ENCODE peak calls at places on chromosomes 4 and X, in ten cellular contexts. One of them, this sample, is unnamed.
A peak's percentile ranks its signal among the peaks of the same experiment; 100 is the strongest.

GRCh38 chr4:147039991-147040575 is 94.4 kb upstream of the TTC29 start:
- DNase-seq in AG09309: no peak
- DNase-seq in GM23338: no peak
- DNase-seq in thoracic aorta: no peak
- DNase-seq in adrenal gland: no peak
- DNase-seq in sigmoid colon: no peak
- DNase-seq in uterus: no peak
- DNase-seq in cardiac muscle cell: no peak
- DNase-seq in ovary: no peak
- DNase-seq in heart right ventricle: no peak
- DNase-seq in this sample: no peak

GRCh38 chr4:145878501-145879435 is 59.9 kb downstream of the ZNF827 start:
- DNase-seq in GM23338: no peak
- DNase-seq in adrenal gland: no peak
- DNase-seq in thoracic aorta: no peak
- DNase-seq in sigmoid colon: no peak
- DNase-seq in AG09309: no peak
- DNase-seq in ovary: no peak
- DNase-seq in cardiac muscle cell: no peak
- DNase-seq in uterus: no peak
- DNase-seq in heart right ventricle: no peak
- DNase-seq in this sample: no peak

GRCh38 chrX:39162322-39162721 is 361.1 kb downstream of the MID1IP1 start:
- DNase-seq in thoracic aorta: no peak
- DNase-seq in heart right ventricle: no peak
- DNase-seq in uterus: no peak
- DNase-seq in cardiac muscle cell: no peak
- DNase-seq in sigmoid colon: no peak
- DNase-seq in AG09309: no peak
- DNase-seq in GM23338: peak; percentile 44
- DNase-seq in adrenal gland: no peak
- DNase-seq in ovary: peak; percentile 42
- DNase-seq in this sample: no peak

GRCh38 chr4:176002007-176002623 is 63.5 kb upstream of the WDR17 start:
- DNase-seq in cardiac muscle cell: peak; percentile 78
- DNase-seq in adrenal gland: peak; percentile 24
- DNase-seq in heart right ventricle: no peak
- DNase-seq in GM23338: peak; percentile 78
- DNase-seq in ovary: no peak
- DNase-seq in thoracic aorta: no peak
- DNase-seq in sigmoid colon: peak; percentile 74
- DNase-seq in uterus: no peak
- DNase-seq in AG09309: no peak
- DNase-seq in this sample: no peak

GRCh38 chr4:71214578-71214977 is 124.2 kb upstream of the SLC4A4 start:
- DNase-seq in thoracic aorta: no peak
- DNase-seq in sigmoid colon: no peak
- DNase-seq in uterus: no peak
- DNase-seq in adrenal gland: no peak
- DNase-seq in heart right ventricle: no peak
- DNase-seq in AG09309: no peak
- DNase-seq in cardiac muscle cell: no peak
- DNase-seq in ovary: no peak
- DNase-seq in GM23338: no peak
- DNase-seq in this sample: no peak

GRCh38 chr4:70734168-70734954 is 12.6 kb downstream of the RUFY3 start:
- DNase-seq in ovary: no peak
- DNase-seq in AG09309: no peak
- DNase-seq in uterus: no peak
- DNase-seq in sigmoid colon: no peak
- DNase-seq in thoracic aorta: no peak
- DNase-seq in GM23338: no peak
- DNase-seq in adrenal gland: no peak
- DNase-seq in heart right ventricle: no peak
- DNase-seq in cardiac muscle cell: peak; percentile 18
- DNase-seq in this sample: no peak

GRCh38 chr4:26071688-26072087 is 157.7 kb downstream of the SMIM20 start:
- DNase-seq in ovary: no peak
- DNase-seq in uterus: no peak
- DNase-seq in thoracic aorta: no peak
- DNase-seq in AG09309: no peak
- DNase-seq in sigmoid colon: no peak
- DNase-seq in heart right ventricle: no peak
- DNase-seq in GM23338: no peak
- DNase-seq in cardiac muscle cell: no peak
- DNase-seq in adrenal gland: no peak
- DNase-seq in this sample: no peak

GRCh38 chr4:86529450-86529849 is 64.7 kb upstream of the PTPN13 start:
- DNase-seq in ovary: no peak
- DNase-seq in adrenal gland: no peak
- DNase-seq in GM23338: no peak
- DNase-seq in uterus: no peak
- DNase-seq in cardiac muscle cell: no peak
- DNase-seq in thoracic aorta: no peak
- DNase-seq in heart right ventricle: no peak
- DNase-seq in sigmoid colon: no peak
- DNase-seq in AG09309: no peak
- DNase-seq in this sample: no peak

GRCh38 chr4:152661649-152662048 is 18.1 kb downstream of the TMEM154 start:
- DNase-seq in AG09309: no peak
- DNase-seq in uterus: no peak
- DNase-seq in ovary: no peak
- DNase-seq in cardiac muscle cell: no peak
- DNase-seq in GM23338: no peak
- DNase-seq in adrenal gland: no peak
- DNase-seq in sigmoid colon: no peak
- DNase-seq in thoracic aorta: no peak
- DNase-seq in heart right ventricle: no peak
- DNase-seq in this sample: no peak
- H3K4me3 ChIP-seq in AG09309: no peak overlapping the region
- H3K4me3 ChIP-seq in uterus: no peak overlapping the region
- H3K4me3 ChIP-seq in ovary: no peak overlapping the region
- H3K4me3 ChIP-seq in cardiac muscle cell: no peak overlapping the region
- H3K4me3 ChIP-seq in GM23338: no peak overlapping the region
- H3K4me3 ChIP-seq in adrenal gland: no peak overlapping the region
- H3K4me3 ChIP-seq in sigmoid colon: no peak overlapping the region
- H3K4me3 ChIP-seq in thoracic aorta: no peak overlapping the region
- H3K4me3 ChIP-seq in heart right ventricle: no peak overlapping the region
- H3K4me3 ChIP-seq in this sample: no peak overlapping the region

GRCh38 chr4:153465145-153465544 is 1.0 kb upstream of the TMEM131L start:
- DNase-seq in ovary: no peak
- DNase-seq in cardiac muscle cell: no peak
- DNase-seq in thoracic aorta: no peak
- DNase-seq in heart right ventricle: no peak
- DNase-seq in adrenal gland: no peak
- DNase-seq in uterus: no peak
- DNase-seq in GM23338: no peak
- DNase-seq in sigmoid colon: no peak
- DNase-seq in AG09309: no peak
- DNase-seq in this sample: no peak

GRCh38 chr4:153467154-153467896 is 1.2 kb downstream of the TMEM131L start:
- DNase-seq in cardiac muscle cell: peak; percentile 34
- DNase-seq in adrenal gland: peak; percentile 45
- DNase-seq in uterus: no peak
- DNase-seq in GM23338: peak; percentile 83
- DNase-seq in thoracic aorta: no peak
- DNase-seq in ovary: peak; percentile 55
- DNase-seq in AG09309: no peak
- DNase-seq in sigmoid colon: peak; percentile 73
- DNase-seq in heart right ventricle: peak; percentile 40
- DNase-seq in this sample: no peak

GRCh38 chr4:153466637-153467153 is 535 bp downstream of the TMEM131L start:
- DNase-seq in sigmoid colon: no peak
- DNase-seq in cardiac muscle cell: peak; percentile 57
- DNase-seq in uterus: no peak
- DNase-seq in GM23338: peak; percentile 19
- DNase-seq in AG09309: no peak
- DNase-seq in thoracic aorta: no peak
- DNase-seq in ovary: peak; percentile 45
- DNase-seq in heart right ventricle: peak; percentile 21
- DNase-seq in adrenal gland: peak; percentile 25
- DNase-seq in this sample: no peak

GRCh38 chr4:153465583-153465921 is 608 bp upstream of the TMEM131L start:
- DNase-seq in cardiac muscle cell: peak; percentile 52
- DNase-seq in thoracic aorta: peak; percentile 24
- DNase-seq in uterus: peak; percentile 59
- DNase-seq in adrenal gland: peak; percentile 56
- DNase-seq in ovary: peak; percentile 66
- DNase-seq in heart right ventricle: peak; percentile 63
- DNase-seq in GM23338: peak; percentile 63
- DNase-seq in AG09309: no peak
- DNase-seq in sigmoid colon: peak; percentile 75
- DNase-seq in this sample: peak; percentile 58

DNA sequence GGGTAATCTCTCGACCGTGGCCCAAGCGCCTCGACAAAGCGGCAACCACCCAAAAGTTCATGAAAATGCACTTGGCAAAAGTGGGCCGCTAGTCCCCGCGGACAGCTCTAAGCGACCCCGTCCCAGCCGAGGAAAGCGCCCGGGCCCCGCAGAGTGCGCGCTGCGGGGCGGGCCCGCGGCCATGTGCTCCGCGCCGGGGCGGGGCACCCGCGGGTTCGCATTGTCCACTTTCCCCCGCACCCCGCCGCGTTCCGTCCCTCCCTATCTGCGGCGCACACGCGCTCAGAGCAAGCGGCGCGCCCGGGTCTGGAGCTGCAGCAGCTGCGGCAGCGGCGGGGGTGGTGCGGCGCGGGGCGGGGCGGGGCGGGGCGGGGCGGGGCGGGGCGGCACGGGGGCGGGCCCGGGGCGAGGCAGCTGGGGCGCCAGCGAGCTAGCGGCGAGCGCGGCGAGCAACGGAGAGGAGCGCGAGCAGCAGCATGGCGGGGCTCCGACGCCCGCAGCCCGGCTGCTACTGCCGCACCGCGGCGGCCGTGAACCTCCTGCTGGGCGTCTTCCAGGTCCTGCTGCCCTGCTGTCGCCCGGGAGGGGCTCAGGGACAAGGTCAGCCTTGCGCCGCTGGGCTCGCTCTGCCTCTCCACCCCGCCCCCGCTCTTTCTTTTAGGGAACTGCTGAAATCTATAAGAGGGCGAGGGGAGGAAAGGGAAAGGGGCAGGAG is at the start of gene TMEM131L:
- DNase-seq in adrenal gland: peak; percentile 62
- DNase-seq in AG09309: no peak
- DNase-seq in heart right ventricle: peak; percentile 60
- DNase-seq in uterus: peak; percentile 61
- DNase-seq in cardiac muscle cell: peak; percentile 88
- DNase-seq in GM23338: peak; percentile 82
- DNase-seq in ovary: peak; percentile 76
- DNase-seq in sigmoid colon: peak; percentile 83
- DNase-seq in thoracic aorta: no peak
- DNase-seq in this sample: no peak
- TF ChIP-seq CTCF in adrenal gland: no peak
- TF ChIP-seq CTCF in AG09309: peak; percentile 2
- TF ChIP-seq CTCF in heart right ventricle: peak; percentile 41
- TF ChIP-seq CTCF in uterus: peak; percentile 40
- TF ChIP-seq CTCF in cardiac muscle cell: peak; percentile 14
- TF ChIP-seq CTCF in GM23338: peak; percentile 8
- TF ChIP-seq CTCF in ovary: no peak
- TF ChIP-seq CTCF in sigmoid colon: no peak
- TF ChIP-seq CTCF in thoracic aorta: no peak
- TF ChIP-seq CTCF in this sample: no peak

GRCh38 chr4:183906736-183907651 is 1.9 kb downstream of the STOX2 start:
- DNase-seq in uterus: no peak
- DNase-seq in cardiac muscle cell: peak; percentile 53
- DNase-seq in adrenal gland: no peak
- DNase-seq in AG09309: no peak
- DNase-seq in heart right ventricle: no peak
- DNase-seq in sigmoid colon: peak; percentile 64
- DNase-seq in GM23338: peak; percentile 74
- DNase-seq in thoracic aorta: no peak
- DNase-seq in ovary: peak; percentile 40
- DNase-seq in this sample: no peak

GRCh38 chr4:183905593-183906485 is 732 bp downstream of the STOX2 start:
- DNase-seq in AG09309: no peak
- DNase-seq in heart right ventricle: peak; percentile 44
- DNase-seq in cardiac muscle cell: peak; percentile 74
- DNase-seq in adrenal gland: peak; percentile 26
- DNase-seq in uterus: no peak
- DNase-seq in GM23338: peak; percentile 98
- DNase-seq in thoracic aorta: no peak
- DNase-seq in ovary: peak; percentile 59
- DNase-seq in sigmoid colon: no peak
- DNase-seq in this sample: no peak

GRCh38 chr4:183909187-183909586 is 4.1 kb downstream of the STOX2 start:
- DNase-seq in cardiac muscle cell: no peak
- DNase-seq in GM23338: no peak
- DNase-seq in sigmoid colon: no peak
- DNase-seq in AG09309: no peak
- DNase-seq in uterus: no peak
- DNase-seq in adrenal gland: no peak
- DNase-seq in heart right ventricle: no peak
- DNase-seq in thoracic aorta: no peak
- DNase-seq in ovary: no peak
- DNase-seq in this sample: no peak

GRCh38 chr4:183906486-183906735 is 1.3 kb downstream of the STOX2 start:
- DNase-seq in adrenal gland: no peak
- DNase-seq in uterus: no peak
- DNase-seq in cardiac muscle cell: no peak
- DNase-seq in AG09309: no peak
- DNase-seq in sigmoid colon: no peak
- DNase-seq in thoracic aorta: no peak
- DNase-seq in heart right ventricle: no peak
- DNase-seq in GM23338: no peak
- DNase-seq in ovary: peak; percentile 35
- DNase-seq in this sample: no peak

DNA sequence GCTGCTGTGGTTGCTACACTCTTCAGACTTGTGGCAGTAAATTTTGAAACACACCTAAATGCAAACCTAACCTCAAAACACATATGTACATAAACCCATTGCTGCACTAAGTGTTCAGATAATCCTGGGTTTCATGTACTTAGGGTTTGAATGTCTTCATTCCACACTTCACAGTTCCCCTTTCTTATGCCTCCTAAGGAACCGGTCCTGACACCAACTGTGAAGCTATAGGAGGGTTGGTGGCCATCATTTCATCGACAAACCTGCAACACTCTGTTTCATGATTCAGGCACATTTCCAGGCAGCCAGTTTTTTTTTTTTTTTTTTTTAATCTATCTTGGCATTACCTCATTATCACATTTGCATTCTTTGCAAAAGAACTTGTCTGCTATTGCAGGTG is 3.2 kb downstream of the STOX2 start:
- DNase-seq in ovary: no peak
- DNase-seq in AG09309: no peak
- DNase-seq in adrenal gland: no peak
- DNase-seq in cardiac muscle cell: no peak
- DNase-seq in GM23338: no peak
- DNase-seq in sigmoid colon: no peak
- DNase-seq in thoracic aorta: no peak
- DNase-seq in uterus: no peak
- DNase-seq in heart right ventricle: no peak
- DNase-seq in this sample: no peak
- H3K4me3 ChIP-seq in ovary: no peak overlapping the region
- H3K4me3 ChIP-seq in AG09309: no peak overlapping the region
- H3K4me3 ChIP-seq in adrenal gland: no peak overlapping the region
- H3K4me3 ChIP-seq in cardiac muscle cell: peak overlapping the region; percentile 64
- H3K4me3 ChIP-seq in GM23338: peak overlapping the region; percentile 93
- H3K4me3 ChIP-seq in sigmoid colon: no peak overlapping the region
- H3K4me3 ChIP-seq in thoracic aorta: no peak overlapping the region
- H3K4me3 ChIP-seq in uterus: no peak overlapping the region
- H3K4me3 ChIP-seq in heart right ventricle: peak overlapping the region; percentile 74
- H3K4me3 ChIP-seq in this sample: no peak overlapping the region

DNA sequence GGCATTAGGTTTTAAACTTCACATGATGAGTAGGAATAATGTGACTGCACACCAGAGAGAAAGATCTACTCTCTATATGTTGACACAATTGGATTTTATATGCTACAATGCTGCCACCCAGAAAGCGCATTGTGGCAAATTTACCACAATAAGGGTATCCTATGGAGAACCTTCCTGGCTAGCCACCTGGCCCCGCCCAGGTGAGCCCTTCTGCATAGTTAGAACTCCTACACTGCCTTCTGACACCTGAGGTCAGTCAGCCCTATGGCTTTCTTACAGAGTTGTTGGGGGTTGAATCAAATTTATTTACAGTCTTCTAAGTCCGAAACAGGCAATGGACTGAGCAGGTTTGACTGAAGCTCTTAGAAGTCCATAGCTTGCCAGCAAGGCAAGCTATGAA is 153.8 kb upstream of the S100G start:
- DNase-seq in AG09309: no peak
- DNase-seq in cardiac muscle cell: no peak
- DNase-seq in GM23338: no peak
- DNase-seq in uterus: no peak
- DNase-seq in sigmoid colon: no peak
- DNase-seq in thoracic aorta: no peak
- DNase-seq in adrenal gland: no peak
- DNase-seq in heart right ventricle: no peak
- DNase-seq in ovary: no peak
- DNase-seq in this sample: no peak
- TF ChIP-seq CTCF in AG09309: no peak
- TF ChIP-seq CTCF in cardiac muscle cell: no peak
- TF ChIP-seq CTCF in GM23338: no peak
- TF ChIP-seq CTCF in uterus: no peak
- TF ChIP-seq CTCF in sigmoid colon: no peak
- TF ChIP-seq CTCF in thoracic aorta: no peak
- TF ChIP-seq CTCF in adrenal gland: no peak
- TF ChIP-seq CTCF in heart right ventricle: no peak
- TF ChIP-seq CTCF in ovary: no peak
- TF ChIP-seq CTCF in this sample: no peak

This sample was measured in HFF-Myc.